ENCODE peak calls at places on chromosomes 11 and 22, in six cellular contexts. One of them, this sample, is unnamed.
A peak's percentile ranks its signal among the peaks of the same experiment; 100 is the strongest.

GRCh38 chr11:72598901-72599300 is 75.3 kb downstream of the PDE2A start:
- DNase-seq in cardiac muscle cell: peak; percentile 61
- DNase-seq in left ventricle myocardium inferior: peak; percentile 55
- DNase-seq in SK-N-SH: peak; percentile 83
- DNase-seq in AG04449: no peak
- DNase-seq in iPS-NIHi11: peak; percentile 81
- DNase-seq in this sample: no peak

GRCh38 chr11:6570691-6571427 is 32.6 kb downstream of the RRP8 start:
- DNase-seq in cardiac muscle cell: no peak
- DNase-seq in left ventricle myocardium inferior: no peak
- DNase-seq in SK-N-SH: no peak
- DNase-seq in AG04449: no peak
- DNase-seq in iPS-NIHi11: no peak
- DNase-seq in this sample: no peak

GRCh38 chr11:69642549-69642912 is 1.6 kb downstream of the CCND1 start:
- DNase-seq in cardiac muscle cell: peak; percentile 34
- DNase-seq in left ventricle myocardium inferior: peak; percentile 38
- DNase-seq in SK-N-SH: peak; percentile 57
- DNase-seq in AG04449: no peak
- DNase-seq in iPS-NIHi11: no peak
- DNase-seq in this sample: no peak

GRCh38 chr22:29521526-29521925 is 32.0 kb downstream of the THOC5 start:
- DNase-seq in cardiac muscle cell: no peak
- DNase-seq in left ventricle myocardium inferior: no peak
- DNase-seq in SK-N-SH: no peak
- DNase-seq in AG04449: no peak
- DNase-seq in iPS-NIHi11: no peak
- DNase-seq in this sample: no peak

GRCh38 chr11:69055598-69056516 is 7.1 kb downstream of the TPCN2 start:
- DNase-seq in cardiac muscle cell: no peak
- DNase-seq in left ventricle myocardium inferior: peak; percentile 60
- DNase-seq in SK-N-SH: no peak
- DNase-seq in AG04449: no peak
- DNase-seq in iPS-NIHi11: no peak
- DNase-seq in this sample: peak; percentile 86

GRCh38 chr11:13008625-13009475 is at the start of gene RASSF10:
- DNase-seq in cardiac muscle cell: peak; percentile 90
- DNase-seq in left ventricle myocardium inferior: peak; percentile 42
- DNase-seq in SK-N-SH: peak; percentile 93
- DNase-seq in AG04449: no peak
- DNase-seq in iPS-NIHi11: peak; percentile 98
- DNase-seq in this sample: no peak

GRCh38 chr22:37641251-37641949 is 1.9 kb downstream of the SH3BP1 start:
- DNase-seq in cardiac muscle cell: no peak
- DNase-seq in left ventricle myocardium inferior: no peak
- DNase-seq in SK-N-SH: no peak
- DNase-seq in AG04449: no peak
- DNase-seq in iPS-NIHi11: no peak
- DNase-seq in this sample: no peak

GRCh38 chr11:60915250-60915914 is 1.4 kb downstream of the TMEM109 start:
- DNase-seq in cardiac muscle cell: peak; percentile 64
- DNase-seq in left ventricle myocardium inferior: peak; percentile 49
- DNase-seq in SK-N-SH: peak; percentile 65
- DNase-seq in AG04449: no peak
- DNase-seq in iPS-NIHi11: peak; percentile 67
- DNase-seq in this sample: peak; percentile 52

GRCh38 chr11:61488651-61489291 is 19.8 kb upstream of the LRRC10B start:
- DNase-seq in cardiac muscle cell: peak; percentile 42
- DNase-seq in left ventricle myocardium inferior: peak; percentile 81
- DNase-seq in SK-N-SH: peak; percentile 51
- DNase-seq in AG04449: no peak
- DNase-seq in iPS-NIHi11: peak; percentile 70
- DNase-seq in this sample: no peak

GRCh38 chr11:32713496-32713895 is 81.0 kb downstream of the CCDC73 start:
- DNase-seq in cardiac muscle cell: peak; percentile 15
- DNase-seq in left ventricle myocardium inferior: no peak
- DNase-seq in SK-N-SH: no peak
- DNase-seq in AG04449: no peak
- DNase-seq in iPS-NIHi11: peak; percentile 16
- DNase-seq in this sample: no peak

GRCh38 chr22:49776891-49777290 is 50.8 kb downstream of the BRD1 start:
- DNase-seq in cardiac muscle cell: no peak
- DNase-seq in left ventricle myocardium inferior: no peak
- DNase-seq in SK-N-SH: no peak
- DNase-seq in AG04449: no peak
- DNase-seq in iPS-NIHi11: no peak
- DNase-seq in this sample: no peak

GRCh38 chr11:12007230-12007593 is 1.2 kb downstream of the DKK3 start:
- DNase-seq in cardiac muscle cell: no peak
- DNase-seq in left ventricle myocardium inferior: no peak
- DNase-seq in SK-N-SH: no peak
- DNase-seq in AG04449: no peak
- DNase-seq in iPS-NIHi11: no peak
- DNase-seq in this sample: no peak

GRCh38 chr11:119223856-119224255 is 17.7 kb downstream of the CBL start:
- DNase-seq in cardiac muscle cell: no peak
- DNase-seq in left ventricle myocardium inferior: no peak
- DNase-seq in SK-N-SH: no peak
- DNase-seq in AG04449: no peak
- DNase-seq in iPS-NIHi11: no peak
- DNase-seq in this sample: no peak

GRCh38 chr11:68040121-68040956 is 1.5 kb downstream of the TCIRG1 start:
- DNase-seq in cardiac muscle cell: peak; percentile 84
- DNase-seq in left ventricle myocardium inferior: peak; percentile 66
- DNase-seq in SK-N-SH: peak; percentile 86
- DNase-seq in AG04449: peak; percentile 28
- DNase-seq in iPS-NIHi11: peak; percentile 77
- DNase-seq in this sample: peak; percentile 54

GRCh38 chr11:15223318-15223717 is 108.6 kb downstream of the INSC start:
- DNase-seq in cardiac muscle cell: no peak
- DNase-seq in left ventricle myocardium inferior: no peak
- DNase-seq in SK-N-SH: no peak
- DNase-seq in AG04449: no peak
- DNase-seq in iPS-NIHi11: no peak
- DNase-seq in this sample: no peak

GRCh38 chr22:23862103-23862502 is 4.4 kb downstream of the SLC2A11 start:
- DNase-seq in cardiac muscle cell: peak; percentile 55
- DNase-seq in left ventricle myocardium inferior: no peak
- DNase-seq in SK-N-SH: peak; percentile 65
- DNase-seq in AG04449: no peak
- DNase-seq in iPS-NIHi11: peak; percentile 66
- DNase-seq in this sample: peak; percentile 69

GRCh38 chr22:35383679-35384071 is 2.8 kb downstream of the HMOX1 start:
- DNase-seq in cardiac muscle cell: no peak
- DNase-seq in left ventricle myocardium inferior: no peak
- DNase-seq in SK-N-SH: no peak
- DNase-seq in AG04449: no peak
- DNase-seq in iPS-NIHi11: no peak
- DNase-seq in this sample: no peak

GRCh38 chr11:23632293-23632692 is 772.0 kb upstream of the CCDC179 start:
- DNase-seq in cardiac muscle cell: no peak
- DNase-seq in left ventricle myocardium inferior: no peak
- DNase-seq in SK-N-SH: no peak
- DNase-seq in AG04449: no peak
- DNase-seq in iPS-NIHi11: peak; percentile 8
- DNase-seq in this sample: no peak

GRCh38 chr22:20551805-20552449 is 44.5 kb downstream of the MED15 start:
- DNase-seq in cardiac muscle cell: no peak
- DNase-seq in left ventricle myocardium inferior: no peak
- DNase-seq in SK-N-SH: no peak
- DNase-seq in AG04449: no peak
- DNase-seq in iPS-NIHi11: peak; percentile 13
- DNase-seq in this sample: no peak

GRCh38 chr11:67563354-67564114 is 20.1 kb upstream of the GSTP1 start:
- DNase-seq in cardiac muscle cell: no peak
- DNase-seq in left ventricle myocardium inferior: peak; percentile 50
- DNase-seq in SK-N-SH: no peak
- DNase-seq in AG04449: peak; percentile 80
- DNase-seq in iPS-NIHi11: peak; percentile 4
- DNase-seq in this sample: no peak

GRCh38 chr11:74325649-74326645 is 14.5 kb upstream of the P4HA3 start:
- DNase-seq in cardiac muscle cell: no peak
- DNase-seq in left ventricle myocardium inferior: peak; percentile 86
- DNase-seq in SK-N-SH: no peak
- DNase-seq in AG04449: peak; percentile 74
- DNase-seq in iPS-NIHi11: no peak
- DNase-seq in this sample: no peak

GRCh38 chr11:128290106-128290840 is 297.1 kb downstream of the ETS1 start:
- DNase-seq in cardiac muscle cell: peak; percentile 81
- DNase-seq in left ventricle myocardium inferior: peak; percentile 18
- DNase-seq in SK-N-SH: peak; percentile 68
- DNase-seq in AG04449: peak; percentile 69
- DNase-seq in iPS-NIHi11: peak; percentile 75
- DNase-seq in this sample: peak; percentile 81

GRCh38 chr11:75240381-75241035 is at the start of gene TPBGL:
- DNase-seq in cardiac muscle cell: no peak
- DNase-seq in left ventricle myocardium inferior: no peak
- DNase-seq in SK-N-SH: peak; percentile 79
- DNase-seq in AG04449: no peak
- DNase-seq in iPS-NIHi11: peak; percentile 64
- DNase-seq in this sample: no peak

GRCh38 chr11:75495749-75496641 is 29.7 kb downstream of the GDPD5 start:
- DNase-seq in cardiac muscle cell: peak; percentile 52
- DNase-seq in left ventricle myocardium inferior: no peak
- DNase-seq in SK-N-SH: peak; percentile 47
- DNase-seq in AG04449: no peak
- DNase-seq in iPS-NIHi11: peak; percentile 67
- DNase-seq in this sample: no peak

GRCh38 chr22:26479043-26479791 is 4.4 kb downstream of the HPS4 start:
- DNase-seq in cardiac muscle cell: no peak
- DNase-seq in left ventricle myocardium inferior: no peak
- DNase-seq in SK-N-SH: no peak
- DNase-seq in AG04449: no peak
- DNase-seq in iPS-NIHi11: no peak
- DNase-seq in this sample: no peak

GRCh38 chr11:41306435-41306834 is 153.0 kb downstream of the LRRC4C start:
- DNase-seq in cardiac muscle cell: no peak
- DNase-seq in left ventricle myocardium inferior: no peak
- DNase-seq in SK-N-SH: no peak
- DNase-seq in AG04449: no peak
- DNase-seq in iPS-NIHi11: no peak
- DNase-seq in this sample: no peak

GRCh38 chr11:112778091-112778889 is 182.9 kb upstream of the NCAM1 start:
- DNase-seq in cardiac muscle cell: peak; percentile 57
- DNase-seq in left ventricle myocardium inferior: no peak
- DNase-seq in SK-N-SH: peak; percentile 70
- DNase-seq in AG04449: no peak
- DNase-seq in iPS-NIHi11: no peak
- DNase-seq in this sample: no peak

GRCh38 chr11:20024172-20024935 is 135.9 kb downstream of the DBX1 start:
- DNase-seq in cardiac muscle cell: no peak
- DNase-seq in left ventricle myocardium inferior: no peak
- DNase-seq in SK-N-SH: no peak
- DNase-seq in AG04449: no peak
- DNase-seq in iPS-NIHi11: no peak
- DNase-seq in this sample: no peak

GRCh38 chr11:12963789-12964536 is 45.2 kb upstream of the RASSF10 start:
- DNase-seq in cardiac muscle cell: peak; percentile 80
- DNase-seq in left ventricle myocardium inferior: peak; percentile 52
- DNase-seq in SK-N-SH: peak; percentile 88
- DNase-seq in AG04449: no peak
- DNase-seq in iPS-NIHi11: peak; percentile 91
- DNase-seq in this sample: peak; percentile 45

GRCh38 chr11:86916330-86916729 is 38.9 kb downstream of the FZD4 start:
- DNase-seq in cardiac muscle cell: no peak
- DNase-seq in left ventricle myocardium inferior: no peak
- DNase-seq in SK-N-SH: no peak
- DNase-seq in AG04449: no peak
- DNase-seq in iPS-NIHi11: peak; percentile 15
- DNase-seq in this sample: no peak

GRCh38 chr22:32754413-32755041 is 47.0 kb upstream of the TIMP3 start:
- DNase-seq in cardiac muscle cell: no peak
- DNase-seq in left ventricle myocardium inferior: peak; percentile 60
- DNase-seq in SK-N-SH: no peak
- DNase-seq in AG04449: no peak
- DNase-seq in iPS-NIHi11: peak; percentile 68
- DNase-seq in this sample: no peak

GRCh38 chr22:49660794-49661781 is 166.6 kb downstream of the BRD1 start:
- DNase-seq in cardiac muscle cell: no peak
- DNase-seq in left ventricle myocardium inferior: no peak
- DNase-seq in SK-N-SH: no peak
- DNase-seq in AG04449: no peak
- DNase-seq in iPS-NIHi11: no peak
- DNase-seq in this sample: no peak

GRCh38 chr11:87187930-87188329 is 150.2 kb downstream of the TMEM135 start:
- DNase-seq in cardiac muscle cell: no peak
- DNase-seq in left ventricle myocardium inferior: no peak
- DNase-seq in SK-N-SH: no peak
- DNase-seq in AG04449: no peak
- DNase-seq in iPS-NIHi11: no peak
- DNase-seq in this sample: no peak

GRCh38 chr22:50628543-50629134 is 687 bp upstream of the ARSA start:
- DNase-seq in cardiac muscle cell: no peak
- DNase-seq in left ventricle myocardium inferior: no peak
- DNase-seq in SK-N-SH: no peak
- DNase-seq in AG04449: no peak
- DNase-seq in iPS-NIHi11: no peak
- DNase-seq in this sample: no peak

GRCh38 chr11:44559207-44559943 is 6.1 kb upstream of the CD82 start:
- DNase-seq in cardiac muscle cell: no peak
- DNase-seq in left ventricle myocardium inferior: no peak
- DNase-seq in SK-N-SH: no peak
- DNase-seq in AG04449: no peak
- DNase-seq in iPS-NIHi11: peak; percentile 65
- DNase-seq in this sample: no peak

GRCh38 chr22:44003016-44003775 is 20.9 kb upstream of the PARVB start:
- DNase-seq in cardiac muscle cell: no peak
- DNase-seq in left ventricle myocardium inferior: no peak
- DNase-seq in SK-N-SH: no peak
- DNase-seq in AG04449: no peak
- DNase-seq in iPS-NIHi11: no peak
- DNase-seq in this sample: no peak

This sample was measured in T-helper 2 cell.